ENCODE peak calls at places on chromosomes 5 and 9, in ten cellular contexts. D is left cardiac atrium; W is lower leg skin; B is WERI-Rb-1; C is activated CD4-positive, alpha-beta T cell treated with anti-CD3 and anti-CD28 coated beads, Interleukin-2, amount 50 U/mL, for 1 hour; H is HuH-7; P is GM04503; U is nephron progenitor cell; V is G401; R is stimulated activated CD4-positive, alpha-beta T cell treated with anti-CD3 and anti-CD28 coated beads, Interleukin-4, amount 100 ng/mL, for 48 hours. E is an unnamed sample.

GRCh38 chr5:16856531-16856930 is 79.6 kb downstream of the MYO10 start:
- DNase-seq in D (no peak), B (peak; percentile 73), V (no peak), C (no peak), H (no peak), P (no peak), U (no peak), R (no peak), W (no peak), E (no peak)

GRCh38 chr9:128899566-128900322 is 17.8 kb downstream of the LRRC8A start:
- DNase-seq in B (no peak), W (no peak), P (no peak), R (no peak), C (no peak), V (no peak), H (no peak), D (peak; percentile 45), U (no peak), E (no peak)

GRCh38 chr5:123947797-123948196 is 435.8 kb downstream of the CSNK1G3 start:
- DNase-seq in W (no peak), H (no peak), U (no peak), C (no peak), R (no peak), P (no peak), V (no peak), B (no peak), D (no peak), E (no peak)

GRCh38 chr5:9035346-9035745 is 510.5 kb downstream of the SEMA5A start:
- DNase-seq in V (no peak), R (no peak), H (no peak), U (no peak), D (no peak), B (no peak), W (no peak), C (no peak), P (no peak), E (no peak)

GRCh38 chr5:141439411-141440141 is 9.3 kb downstream of the PCDHGA12 start:
- DNase-seq in R (no peak), V (peak; percentile 2), W (no peak), B (no peak), C (no peak), P (peak; percentile 12), D (no peak), H (no peak), U (no peak), E (no peak)

GRCh38 chr5:16736158-16736994 is 119.6 kb upstream of the RETREG1 start:
- DNase-seq in C (no peak), W (peak; percentile 81), H (no peak), B (no peak), R (no peak), P (no peak), D (peak; percentile 38), V (peak; percentile 74), U (no peak), E (no peak)

GRCh38 chr5:117131876-117132275 is 557.3 kb upstream of the SEMA6A start:
- DNase-seq in U (no peak), H (no peak), C (no peak), V (no peak), P (no peak), D (no peak), W (no peak), R (no peak), B (no peak), E (no peak)

GRCh38 chr5:7213525-7213924 is 182.4 kb upstream of the ADCY2 start:
- DNase-seq in B (no peak), U (no peak), W (no peak), R (no peak), V (no peak), D (no peak), C (no peak), P (no peak), H (no peak), E (no peak)

GRCh38 chr9:134889386-134890214 is 9.0 kb downstream of the FCN2 start:
- DNase-seq in D (no peak), P (no peak), B (no peak), V (no peak), R (no peak), H (no peak), C (no peak), W (peak; percentile 73), U (no peak), E (no peak)

GRCh38 chr9:128214571-128215490 is 11.7 kb downstream of the DNM1 start:
- DNase-seq in R (no peak), W (no peak), C (no peak), V (peak; percentile 85), H (no peak), D (no peak), B (no peak), P (no peak), U (no peak), E (no peak)

GRCh38 chr5:133155326-133155969 is 103.6 kb downstream of the HSPA4 start:
- DNase-seq in V (peak; percentile 1), R (no peak), W (no peak), B (peak; percentile 73), H (no peak), U (no peak), D (no peak), C (no peak), P (no peak), E (no peak)

GRCh38 chr9:124348831-124349230 is 66.4 kb downstream of the PSMB7 start:
- DNase-seq in P (no peak), R (no peak), B (no peak), U (no peak), H (no peak), W (no peak), C (no peak), V (no peak), D (no peak), E (peak; percentile 72)

GRCh38 chr5:68409259-68409658 is 193.7 kb downstream of the PIK3R1 start:
- DNase-seq in D (no peak), C (no peak), V (no peak), B (no peak), R (no peak), W (no peak), U (no peak), P (no peak), H (no peak), E (no peak)

GRCh38 chr5:52947851-52948250 is 41.3 kb upstream of the ITGA2 start:
- DNase-seq in B (no peak), V (no peak), R (no peak), D (no peak), H (no peak), U (no peak), C (no peak), W (no peak), P (no peak), E (no peak)

GRCh38 chr9:136860933-136861873 is 4.9 kb downstream of the EDF1 start:
- DNase-seq in C (no peak), H (no peak), W (no peak), B (no peak), P (no peak), D (peak; percentile 24), U (no peak), R (no peak), V (no peak), E (peak; percentile 68)

GRCh38 chr5:119336262-119336661 is 19.6 kb upstream of the TNFAIP8 start:
- DNase-seq in P (no peak), R (no peak), C (no peak), W (no peak), D (no peak), B (no peak), H (no peak), U (no peak), V (no peak), E (no peak)

GRCh38 chr5:17727212-17727611 is 93.0 kb downstream of the TAF11L14 start:
- DNase-seq in R (no peak), D (no peak), W (no peak), C (no peak), B (no peak), H (no peak), V (no peak), U (no peak), P (no peak), E (no peak)

GRCh38 chr9:95189230-95190098 is 128.0 kb downstream of the FANCC start:
- DNase-seq in U (no peak), P (no peak), B (no peak), V (no peak), H (peak; percentile 12), R (no peak), D (peak; percentile 71), W (peak; percentile 75), C (no peak), E (no peak)

GRCh38 chr9:96501981-96502833 is 52.2 kb downstream of the HABP4 start:
- DNase-seq in U (no peak), V (no peak), H (no peak), W (no peak), P (no peak), R (no peak), D (no peak), C (no peak), B (no peak), E (no peak)

GRCh38 chr9:114989600-114990410 is 59.4 kb upstream of the TNFSF8 start:
- DNase-seq in P (no peak), W (no peak), V (no peak), U (no peak), H (no peak), B (no peak), D (no peak), R (peak; percentile 68), C (peak; percentile 14), E (no peak)

GRCh38 chr5:9468070-9468388 is 77.8 kb downstream of the SEMA5A start:
- DNase-seq in V (no peak), U (no peak), R (no peak), B (no peak), H (no peak), W (peak; percentile 85), D (no peak), C (no peak), P (peak; percentile 64), E (no peak)

GRCh38 chr5:102747386-102748166 is 7.5 kb upstream of the PAM start:
- DNase-seq in V (no peak), C (no peak), H (no peak), W (no peak), R (no peak), P (no peak), D (no peak), U (no peak), B (no peak), E (no peak)

GRCh38 chr5:123721721-123722276 is 209.8 kb downstream of the CSNK1G3 start:
- DNase-seq in H (no peak), R (no peak), C (no peak), D (no peak), W (no peak), B (no peak), V (no peak), U (no peak), P (no peak), E (no peak)

GRCh38 chr5:173758675-173759074 is 129.5 kb upstream of the CPEB4 start:
- DNase-seq in B (no peak), U (no peak), R (no peak), C (no peak), V (no peak), P (no peak), D (no peak), H (no peak), W (no peak), E (no peak)